ENCODE peak calls at places on chromosomes 7 and 10, in nine cellular contexts. W, Y, I, L, G, F, M, Z and K are unnamed samples.

GRCh38 chr10:28796606-28797512 is 119.5 kb downstream of the BAMBI start:
- DNase-seq in F (peak; percentile 26), M (peak; percentile 68), W (peak; percentile 2), L (no peak), Y (no peak), G (no peak), Z (peak; percentile 36), I (no peak), K (no peak)

GRCh38 chr7:75842836-75843446 is 29.3 kb upstream of the CCL24 start:
- DNase-seq in W (peak; percentile 93), M (peak; percentile 16), F (peak; percentile 80), G (no peak), I (no peak), L (no peak), Y (no peak), Z (peak; percentile 44), K (no peak)

GRCh38 chr10:114682121-114682520 is 24.0 kb upstream of the ABLIM1 start:
- DNase-seq in L (no peak), Z (no peak), M (no peak), F (no peak), G (no peak), Y (no peak), I (no peak), W (no peak), K (no peak)

GRCh38 chr7:41156268-41156667 is 546.6 kb downstream of the INHBA start:
- DNase-seq in I (no peak), G (no peak), L (no peak), W (no peak), Z (no peak), M (no peak), F (no peak), Y (no peak), K (no peak)

GRCh38 chr10:110392860-110393732 is 88.4 kb upstream of the SMNDC1 start:
- DNase-seq in M (no peak), G (no peak), W (peak; percentile 97), Z (peak; percentile 50), Y (no peak), F (peak; percentile 43), I (no peak), L (no peak), K (no peak)

GRCh38 chr7:7642081-7642480 is 1.5 kb downstream of the UMAD1 start:
- DNase-seq in F (no peak), I (no peak), G (no peak), Z (no peak), Y (no peak), W (no peak), M (no peak), L (no peak), K (no peak)

GRCh38 chr10:11080564-11080984 is 62.9 kb downstream of the CELF2 start:
- DNase-seq in W (no peak), I (no peak), Y (no peak), M (no peak), L (no peak), F (no peak), Z (no peak), G (no peak), K (no peak)

GRCh38 chr10:1531883-1532597 is 205.3 kb downstream of the ADARB2 start:
- DNase-seq in I (no peak), Z (no peak), M (no peak), F (no peak), G (no peak), L (no peak), Y (no peak), W (no peak), K (no peak)

GRCh38 chr7:119270045-119270464 is 1002.9 kb upstream of the KCND2 start:
- DNase-seq in I (peak; percentile 33), G (peak; percentile 61), Z (peak; percentile 33), F (peak; percentile 26), L (peak; percentile 4), Y (no peak), M (no peak), W (peak; percentile 42), K (peak; percentile 1)